ENCODE peak calls at places on chromosomes 7 and 10, in nine cellular contexts. S is GM23248; J is prostate gland; A is left ventricle myocardium inferior; G is aorta; U is right lobe of liver; V is caudate nucleus; H is naive thymus-derived CD4-positive, alpha-beta T cell; C is IMR-90. L is an unnamed sample.
A peak's percentile ranks its signal among the peaks of the same experiment; 100 is the strongest.

GRCh38 chr10:132992433-132993215 is 50.3 kb upstream of the CFAP46 start:
- DNase-seq in S (no peak), J (no peak), A (peak; percentile 14), G (peak; percentile 43), U (peak; percentile 15), V (no peak), H (no peak), C (no peak), L (no peak)

GRCh38 chr10:25547391-25547790 is 372.6 kb downstream of the GPR158 start:
- DNase-seq in S (no peak), J (no peak), A (no peak), G (no peak), U (no peak), V (no peak), H (no peak), C (no peak), L (no peak)

GRCh38 chr7:112092306-112093090 is 113.7 kb downstream of the DOCK4 start:
- DNase-seq in S (no peak), J (no peak), A (no peak), G (no peak), U (no peak), V (no peak), H (no peak), C (no peak), L (no peak)

GRCh38 chr7:43791-44540 is 148.4 kb upstream of the FAM20C start:
- DNase-seq in S (no peak), J (peak; percentile 1), A (no peak), G (peak; percentile 32), U (peak; percentile 8), V (no peak), H (no peak), C (no peak), L (no peak)

GRCh38 chr10:91596821-91597396 is 36.0 kb downstream of the PPP1R3C start:
- DNase-seq in S (peak; percentile 85), J (no peak), A (no peak), G (no peak), U (no peak), V (no peak), H (no peak), C (peak; percentile 85), L (no peak)

GRCh38 chr10:89082086-89082485 is 91.5 kb downstream of the FAS start:
- DNase-seq in S (no peak), J (no peak), A (no peak), G (no peak), U (no peak), V (no peak), H (no peak), C (no peak), L (no peak)

GRCh38 chr7:131196808-131197207 is 130.9 kb upstream of the MKLN1 start:
- DNase-seq in S (peak; percentile 42), J (no peak), A (no peak), G (no peak), U (no peak), V (no peak), H (no peak), C (peak; percentile 49), L (no peak)

GRCh38 chr10:119252470-119253151 is 45.2 kb downstream of the GRK5 start:
- DNase-seq in S (no peak), J (no peak), A (no peak), G (no peak), U (no peak), V (no peak), H (no peak), C (no peak), L (no peak)

GRCh38 chr7:102456327-102456726 is 8.3 kb downstream of the ALKBH4 start:
- DNase-seq in S (peak; percentile 29), J (no peak), A (no peak), G (no peak), U (no peak), V (no peak), H (no peak), C (peak; percentile 72), L (no peak)

GRCh38 chr7:107180378-107180777 is 11.6 kb downstream of the HBP1 start:
- DNase-seq in S (peak; percentile 62), J (no peak), A (no peak), G (no peak), U (peak; percentile 35), V (no peak), H (no peak), C (peak; percentile 88), L (no peak)

GRCh38 chr7:1553513-1554210 is 2.3 kb downstream of the TMEM184A start:
- DNase-seq in S (no peak), J (no peak), A (no peak), G (no peak), U (peak; percentile 19), V (no peak), H (no peak), C (no peak), L (no peak)

GRCh38 chr10:8238989-8239388 is 184.5 kb downstream of the GATA3 start:
- DNase-seq in S (no peak), J (no peak), A (no peak), G (no peak), U (no peak), V (no peak), H (no peak), C (no peak), L (no peak)

GRCh38 chr7:137538361-137538762 is 194.8 kb upstream of the PTN start:
- DNase-seq in S (peak; percentile 89), J (no peak), A (no peak), G (no peak), U (no peak), V (no peak), H (no peak), C (peak; percentile 90), L (no peak)

GRCh38 chr10:70479626-70480253 is 1.2 kb downstream of the PALD1 start:
- DNase-seq in S (no peak), J (no peak), A (no peak), G (no peak), U (no peak), V (no peak), H (no peak), C (no peak), L (no peak)

GRCh38 chr10:73584737-73585136 is 6.4 kb downstream of the USP54 start:
- DNase-seq in S (peak; percentile 49), J (no peak), A (no peak), G (no peak), U (no peak), V (no peak), H (no peak), C (peak; percentile 52), L (no peak)

GRCh38 chr7:80916770-80917681 is 1.8 kb downstream of the SEMA3C start:
- DNase-seq in S (peak; percentile 82), J (no peak), A (no peak), G (no peak), U (no peak), V (no peak), H (no peak), C (peak; percentile 89), L (no peak)

GRCh38 chr10:58743466-58744115 is 230.9 kb downstream of the BICC1 start:
- DNase-seq in S (peak; percentile 37), J (no peak), A (no peak), G (no peak), U (no peak), V (no peak), H (no peak), C (peak; percentile 85), L (no peak)

GRCh38 chr10:106038246-106038645 is 1126.3 kb downstream of the SORCS1 start:
- DNase-seq in S (no peak), J (no peak), A (no peak), G (no peak), U (no peak), V (no peak), H (no peak), C (no peak), L (no peak)

GRCh38 chr7:5478568-5479045 is 55.0 kb upstream of the TNRC18 start:
- DNase-seq in S (no peak), J (no peak), A (no peak), G (no peak), U (no peak), V (no peak), H (no peak), C (no peak), L (no peak)

GRCh38 chr7:30171753-30172447 is 37.1 kb downstream of the MTURN start:
- DNase-seq in S (peak; percentile 88), J (no peak), A (no peak), G (no peak), U (no peak), V (no peak), H (no peak), C (peak; percentile 26), L (no peak)

GRCh38 chr10:123549761-123550454 is 116.2 kb upstream of the GPR26 start:
- DNase-seq in S (no peak), J (no peak), A (no peak), G (no peak), U (no peak), V (no peak), H (no peak), C (no peak), L (no peak)

GRCh38 chr10:110918269-110918632 is 729 bp downstream of the BBIP1 start:
- DNase-seq in S (peak; percentile 99), J (peak; percentile 95), A (peak; percentile 97), G (peak; percentile 99), U (peak; percentile 98), V (no peak), H (peak; percentile 66), C (peak; percentile 94), L (peak; percentile 84)

DNA sequence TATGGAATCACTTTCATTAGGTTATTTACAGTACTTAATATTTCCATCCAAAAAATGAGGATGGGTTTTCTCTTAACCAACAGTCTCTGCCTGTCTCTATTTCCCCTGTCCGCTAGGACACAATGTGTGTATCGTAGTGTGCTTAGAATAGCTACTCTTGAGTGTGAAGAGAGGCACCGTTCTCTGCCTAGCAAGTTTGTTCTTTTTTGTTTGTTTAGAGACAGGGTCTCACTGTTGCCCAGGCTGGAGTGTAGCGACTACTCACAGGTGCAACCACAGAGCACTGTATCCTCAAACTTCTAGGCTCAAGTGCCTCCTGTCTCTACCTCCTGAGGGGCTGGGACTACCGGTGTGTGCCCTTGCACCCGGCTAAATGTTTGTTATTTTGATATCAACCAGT is 121.9 kb downstream of the ANK3 start:
- DNase-seq in S (no peak), J (no peak), A (no peak), G (no peak), U (no peak), V (no peak), H (no peak), C (no peak), L (no peak)
- H3K27ac ChIP-seq in S (no peak overlapping the region), J (no peak overlapping the region), A (peak overlapping the region; percentile 76), G (no peak overlapping the region), U (no peak overlapping the region), V (no peak overlapping the region), H (no peak overlapping the region), C (no peak overlapping the region), L (no peak overlapping the region)

GRCh38 chr7:36072620-36073019 is 80.4 kb upstream of the EEPD1 start:
- DNase-seq in S (no peak), J (no peak), A (no peak), G (no peak), U (no peak), V (no peak), H (no peak), C (no peak), L (no peak)
- H3K27ac ChIP-seq in S (no peak overlapping the region), J (no peak overlapping the region), A (no peak overlapping the region), G (no peak overlapping the region), U (no peak overlapping the region), V (no peak overlapping the region), H (no peak overlapping the region), C (no peak overlapping the region), L (no peak overlapping the region)

GRCh38 chr7:95433129-95433528 is 1.7 kb downstream of the PON2 start:
- DNase-seq in S (no peak), J (no peak), A (no peak), G (no peak), U (no peak), V (no peak), H (no peak), C (no peak), L (no peak)
- H3K27ac ChIP-seq in S (no peak overlapping the region), J (no peak overlapping the region), A (no peak overlapping the region), G (no peak overlapping the region), U (no peak overlapping the region), V (peak overlapping the region; percentile 98), H (no peak overlapping the region), C (no peak overlapping the region), L (no peak overlapping the region)

GRCh38 chr7:24877790-24878311 is 102.1 kb downstream of the OSBPL3 start:
- DNase-seq in S (peak; percentile 34), J (no peak), A (no peak), G (no peak), U (no peak), V (no peak), H (no peak), C (peak; percentile 42), L (no peak)
- H3K27ac ChIP-seq in S (no peak overlapping the region), J (no peak overlapping the region), A (no peak overlapping the region), G (no peak overlapping the region), U (no peak overlapping the region), V (no peak overlapping the region), H (no peak overlapping the region), C (no peak overlapping the region), L (no peak overlapping the region)